ENCODE peak calls at places on chromosome 9, in nine cellular contexts. V is sigmoid colon, K is endothelial cell of umbilical vein, J is A549, W is upper lobe of left lung, T is transverse colon, S is breast epithelium, X is GM12878, F is spleen. O is an unnamed sample.

GRCh38 chr9:133955821-133956411 is 36.2 kb downstream of the VAV2 start:
- DNase-seq in V (no peak), K (peak), J (no peak), W (no peak), T (peak), S (no peak), X (no peak), F (peak), O (no peak)

GRCh38 chr9:117825609-117826347 is 121.6 kb downstream of the TLR4 start:
- DNase-seq in V (no peak), K (no peak), J (no peak), W (peak), T (no peak), S (no peak), X (peak), F (no peak), O (no peak)

GRCh38 chr9:34279431-34279830 is 49.6 kb downstream of the KIF24 start:
- DNase-seq in V (no peak), K (peak), J (no peak), W (no peak), T (no peak), S (no peak), X (no peak), F (no peak), O (no peak)

GRCh38 chr9:5629312-5630037 is 568 bp downstream of the RIC1 start:
- DNase-seq in V (peak), K (peak), J (peak), W (peak), T (peak), S (peak), X (no peak), F (no peak), O (peak)

GRCh38 chr9:112655633-112656032 is 62.3 kb downstream of the INIP start:
- DNase-seq in V (no peak), K (no peak), J (no peak), W (no peak), T (no peak), S (no peak), X (no peak), F (no peak), O (no peak)

GRCh38 chr9:20754556-20754955 is 70.5 kb downstream of the FOCAD start:
- DNase-seq in V (no peak), K (no peak), J (no peak), W (no peak), T (no peak), S (no peak), X (no peak), F (no peak), O (no peak)

GRCh38 chr9:110083866-110084265 is 124.1 kb downstream of the C9orf152 start:
- DNase-seq in V (no peak), K (no peak), J (no peak), W (no peak), T (no peak), S (no peak), X (no peak), F (no peak), O (no peak)

GRCh38 chr9:133115604-133116345 is 5.3 kb downstream of the RALGDS start:
- DNase-seq in V (peak), K (no peak), J (no peak), W (no peak), T (no peak), S (no peak), X (peak), F (peak), O (no peak)

DNA sequence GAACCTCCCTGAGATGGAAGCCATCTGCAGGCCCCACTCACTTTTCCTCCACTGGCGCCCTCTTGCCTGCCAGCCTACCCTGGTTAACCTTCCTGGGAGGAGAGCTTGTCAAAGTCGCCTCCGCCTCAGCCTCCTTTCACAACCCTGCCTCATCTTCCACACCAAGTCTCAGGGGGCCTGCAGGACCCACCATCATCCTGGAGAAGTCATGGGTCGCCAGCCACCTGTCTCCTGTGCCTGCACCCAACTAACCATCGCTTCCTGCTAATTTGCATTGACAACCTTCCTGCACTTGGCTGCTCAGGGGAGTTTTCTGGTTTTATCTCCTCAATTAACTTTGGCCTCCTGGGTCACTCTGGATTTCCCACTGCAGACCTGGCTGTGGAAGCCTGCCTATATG is 52.8 kb upstream of the GRHPR start:
- DNase-seq in V (no peak), K (no peak), J (no peak), W (no peak), T (no peak), S (no peak), X (peak), F (no peak), O (no peak)
- TF ChIP-seq POLR2A in V (no peak), K (no peak), J (no peak), W (no peak), T (no peak), S (no peak), X (peak), F (no peak), O (no peak)

DNA sequence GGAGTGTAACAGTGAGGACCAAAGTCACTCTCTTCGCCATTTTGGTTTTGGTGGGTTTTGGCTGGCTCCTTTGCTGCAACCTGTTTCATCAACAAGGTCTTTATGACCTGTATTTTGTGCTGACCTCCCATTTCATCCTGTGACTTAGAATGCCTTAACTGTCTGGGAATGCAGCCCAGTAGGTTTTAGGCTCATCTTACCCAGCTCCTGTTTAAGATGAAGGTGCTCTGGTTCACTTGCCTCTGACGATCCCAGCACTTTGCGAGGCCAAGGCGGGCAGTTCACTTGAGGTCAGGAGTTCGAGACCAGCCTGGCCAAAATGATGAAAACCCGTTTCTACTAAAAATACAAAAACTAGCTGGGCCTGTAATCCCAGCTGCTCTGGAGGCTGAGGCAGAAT is 1.8 kb upstream of the CKS2 start:
- DNase-seq in V (no peak), K (no peak), J (no peak), W (no peak), T (no peak), S (no peak), X (no peak), F (peak), O (no peak)
- TF ChIP-seq POLR2A in V (no peak), K (no peak), J (no peak), W (no peak), T (no peak), S (no peak), X (no peak), F (no peak), O (no peak)

GRCh38 chr9:100019541-100019940 is 79.3 kb downstream of the ERP44 start:
- DNase-seq in V (no peak), K (no peak), J (no peak), W (no peak), T (no peak), S (no peak), X (no peak), F (no peak), O (no peak)

GRCh38 chr9:100011062-100011681 is 87.6 kb downstream of the ERP44 start:
- DNase-seq in V (no peak), K (peak), J (peak), W (no peak), T (no peak), S (no peak), X (peak), F (no peak), O (no peak)

GRCh38 chr9:100014846-100015245 is 84.0 kb downstream of the ERP44 start:
- DNase-seq in V (no peak), K (no peak), J (no peak), W (no peak), T (no peak), S (no peak), X (no peak), F (no peak), O (no peak)

DNA sequence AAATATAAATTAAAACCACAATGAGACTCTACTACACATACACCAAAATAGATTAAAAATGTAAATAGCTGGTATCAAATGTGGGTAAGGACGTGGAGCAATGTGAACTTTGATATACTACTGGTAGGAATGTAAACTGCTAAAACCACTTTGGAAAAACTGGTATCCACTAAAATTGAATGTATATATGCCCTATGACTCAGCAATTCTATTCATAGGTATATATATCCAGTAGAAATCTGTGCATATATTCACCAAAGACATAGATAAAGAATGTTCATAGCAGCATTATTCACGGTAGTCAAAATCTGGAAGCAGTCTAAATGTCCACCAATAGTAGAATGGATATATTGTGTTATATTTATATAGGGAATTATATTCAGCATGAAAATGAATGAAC is 85.2 kb downstream of the ERP44 start:
- DNase-seq in V (no peak), K (no peak), J (no peak), W (no peak), T (no peak), S (no peak), X (no peak), F (no peak), O (no peak)
- TF ChIP-seq POLR2A in V (no peak), K (no peak), J (no peak), W (no peak), T (no peak), S (no peak), X (no peak), F (no peak), O (no peak)

DNA sequence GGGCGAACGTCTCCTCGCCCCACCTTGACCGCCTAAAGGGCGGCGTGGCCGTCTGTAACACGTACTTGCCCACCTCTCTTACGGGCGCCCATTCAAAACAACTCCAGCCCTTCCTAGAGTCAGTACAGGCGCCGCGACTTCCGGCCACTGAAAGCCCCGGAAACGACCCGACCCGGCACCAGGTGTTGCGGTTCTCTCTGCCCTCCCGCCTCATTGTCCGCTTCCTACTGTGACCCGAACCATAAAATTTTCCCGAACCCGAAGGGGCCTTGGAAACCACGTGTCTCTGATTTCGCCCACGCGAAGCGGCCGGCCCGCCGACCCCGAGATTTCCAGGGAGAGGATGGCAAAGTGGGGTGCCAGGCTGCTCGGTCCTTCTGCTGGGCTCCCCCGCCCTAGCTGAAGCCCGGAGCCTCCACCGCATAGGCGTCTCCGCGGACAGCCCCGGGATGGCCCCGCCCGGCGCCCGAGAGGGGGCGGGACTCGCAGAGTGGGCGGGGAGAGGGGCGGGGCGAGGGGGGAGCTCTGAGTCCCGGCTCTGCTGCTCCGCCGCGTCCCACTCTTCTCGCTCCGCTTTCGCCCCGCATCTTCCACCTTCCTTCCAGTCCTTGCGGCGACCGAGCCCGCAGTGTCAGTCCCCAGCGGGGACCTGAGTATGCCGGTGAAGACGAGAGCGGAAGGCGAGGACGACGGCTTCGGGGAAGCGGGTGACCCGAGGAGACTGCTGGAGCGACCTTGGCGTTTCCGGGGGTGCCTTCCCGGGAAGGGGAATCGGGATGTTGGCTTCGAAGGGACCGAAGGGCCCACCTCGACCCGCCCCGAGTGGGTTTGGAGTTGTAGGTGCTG is 684 bp upstream of the PTGES2 start:
- DNase-seq in V (peak), K (peak), J (peak), W (peak), T (peak), S (peak), X (peak), F (peak), O (peak)
- TF ChIP-seq POLR2A in V (peak), K (peak), J (peak), W (peak), T (peak), S (no peak), X (peak), F (peak), O (peak)

GRCh38 chr9:121267689-121268597 is at the start of gene GSN:
- DNase-seq in V (peak), K (peak), J (peak), W (peak), T (peak), S (peak), X (no peak), F (peak), O (peak)

GRCh38 chr9:121268598-121269029 is 652 bp downstream of the GSN start:
- DNase-seq in V (peak), K (no peak), J (no peak), W (no peak), T (no peak), S (no peak), X (no peak), F (no peak), O (no peak)

GRCh38 chr9:121269888-121270254 is 1.9 kb downstream of the GSN start:
- DNase-seq in V (no peak), K (no peak), J (no peak), W (no peak), T (no peak), S (no peak), X (no peak), F (no peak), O (no peak)

GRCh38 chr9:121266906-121267650 is 884 bp upstream of the GSN start:
- DNase-seq in V (peak), K (no peak), J (no peak), W (no peak), T (no peak), S (no peak), X (no peak), F (no peak), O (no peak)

DNA sequence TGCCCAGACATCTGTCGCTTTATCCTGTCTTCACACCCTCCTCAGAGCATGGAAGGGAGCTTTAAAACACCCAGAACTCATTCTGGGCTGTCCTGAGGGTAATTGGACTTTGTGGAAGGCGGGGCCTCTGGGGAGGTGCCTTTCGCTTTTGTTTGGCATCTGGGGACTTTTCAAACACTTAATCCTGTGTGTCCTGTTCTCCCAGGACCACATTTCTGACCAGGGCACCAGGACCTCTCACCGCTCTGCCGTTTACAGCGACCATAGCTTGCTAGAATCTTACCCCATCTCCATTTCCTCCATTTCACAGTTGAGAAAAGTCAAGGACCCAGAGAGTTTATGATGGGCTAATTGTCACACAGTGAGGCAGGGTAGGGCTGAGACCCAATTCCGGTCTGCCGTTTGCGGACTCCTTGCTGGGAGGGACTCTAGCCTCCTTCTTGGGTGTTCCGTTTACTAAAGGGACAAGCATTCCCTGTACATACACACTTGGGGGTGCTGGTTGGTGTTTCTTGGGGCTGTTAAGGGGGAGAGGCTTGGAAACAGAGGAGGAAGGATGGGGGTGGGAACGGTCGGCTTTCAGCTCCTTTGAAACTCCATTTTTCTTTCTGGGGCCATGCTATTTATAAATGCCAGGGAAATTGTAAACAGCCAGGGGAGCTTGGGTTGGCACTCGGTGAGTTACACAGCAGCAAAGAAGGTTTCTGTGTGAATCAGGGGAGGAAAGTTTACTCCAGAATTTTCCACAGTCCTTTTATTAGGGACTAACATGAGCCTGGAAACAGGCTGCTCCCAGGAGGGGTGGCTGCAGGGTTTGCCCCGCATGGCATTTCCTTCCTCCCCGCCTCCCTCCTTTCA is 1.3 kb downstream of the GSN start:
- DNase-seq in V (peak), K (peak), J (no peak), W (peak), T (peak), S (no peak), X (no peak), F (no peak), O (peak)
- TF ChIP-seq POLR2A in V (peak), K (no peak), J (no peak), W (peak), T (peak), S (no peak), X (no peak), F (no peak), O (peak)

GRCh38 chr9:131630206-131630831 is 85.0 kb downstream of the PRRT1B start:
- DNase-seq in V (no peak), K (no peak), J (no peak), W (no peak), T (peak), S (no peak), X (peak), F (no peak), O (no peak)
- TF ChIP-seq POLR2A in V (no peak), K (no peak), J (no peak), W (no peak), T (no peak), S (no peak), X (peak), F (no peak), O (no peak)

GRCh38 chr9:120876842-120877240 is at the start of gene PHF19:
- DNase-seq in V (no peak), K (no peak), J (peak), W (no peak), T (no peak), S (no peak), X (no peak), F (peak), O (no peak)
- TF ChIP-seq POLR2A in V (no peak), K (peak), J (peak), W (no peak), T (no peak), S (no peak), X (peak), F (no peak), O (no peak)

O was measured in prostate gland.